ENCODE peak calls at places on chromosomes 11 and 22, in ten cellular contexts. R is fibroblast of lung; Q is psoas muscle; Y is CD8-positive, alpha-beta T cell; J is left lung; T is endothelial cell of umbilical vein; D is astrocyte of the spinal cord; V is IMR-90; S is fibroblast of the aortic adventitia; C is left ventricle myocardium inferior. U is an unnamed sample.
A peak's percentile ranks its signal among the peaks of the same experiment; 100 is the strongest.

GRCh38 chr22:35775339-35775738 is 57.7 kb downstream of the APOL5 start:
- DNase-seq in R (no peak), Q (no peak), Y (no peak), J (no peak), T (no peak), D (no peak), V (no peak), S (no peak), C (no peak), U (no peak)

GRCh38 chr22:42313204-42313603 is 42.8 kb upstream of the TCF20 start:
- DNase-seq in R (no peak), Q (no peak), Y (no peak), J (no peak), T (no peak), D (no peak), V (no peak), S (no peak), C (no peak), U (no peak)

GRCh38 chr22:43540570-43540969 is 128.8 kb downstream of the MPPED1 start:
- DNase-seq in R (no peak), Q (no peak), Y (no peak), J (no peak), T (no peak), D (no peak), V (no peak), S (no peak), C (no peak), U (no peak)

GRCh38 chr11:111604392-111605009 is 2.3 kb downstream of the SIK2 start:
- DNase-seq in R (peak; percentile 67), Q (no peak), Y (no peak), J (no peak), T (peak; percentile 79), D (peak; percentile 57), V (peak; percentile 45), S (peak; percentile 60), C (no peak), U (peak; percentile 66)

GRCh38 chr11:119999220-119999619 is 138.7 kb downstream of the TRIM29 start:
- DNase-seq in R (no peak), Q (no peak), Y (no peak), J (no peak), T (no peak), D (no peak), V (no peak), S (no peak), C (no peak), U (no peak)

GRCh38 chr11:33520103-33520502 is 180.5 kb downstream of the C11orf91 start:
- DNase-seq in R (no peak), Q (no peak), Y (no peak), J (no peak), T (no peak), D (no peak), V (no peak), S (no peak), C (no peak), U (no peak)

GRCh38 chr11:62580959-62581715 is 7.4 kb upstream of the EEF1G start:
- DNase-seq in R (no peak), Q (peak; percentile 54), Y (no peak), J (no peak), T (no peak), D (no peak), V (no peak), S (no peak), C (no peak), U (no peak)

GRCh38 chr22:42533638-42533977 is 14.0 kb upstream of the RRP7A start:
- DNase-seq in R (no peak), Q (no peak), Y (no peak), J (no peak), T (no peak), D (no peak), V (no peak), S (no peak), C (no peak), U (no peak)

GRCh38 chr11:114160884-114161283 is 101.4 kb downstream of the ZBTB16 start:
- DNase-seq in R (peak; percentile 53), Q (peak; percentile 73), Y (no peak), J (no peak), T (no peak), D (peak; percentile 55), V (no peak), S (no peak), C (no peak), U (no peak)

GRCh38 chr22:20530368-20531153 is 23.2 kb downstream of the MED15 start:
- DNase-seq in R (peak; percentile 60), Q (peak; percentile 71), Y (no peak), J (peak; percentile 64), T (peak; percentile 20), D (peak; percentile 72), V (peak; percentile 83), S (peak; percentile 51), C (no peak), U (peak; percentile 85)

GRCh38 chr22:44704159-44705021 is 2.4 kb downstream of the PRR5 start:
- DNase-seq in R (no peak), Q (no peak), Y (no peak), J (no peak), T (no peak), D (no peak), V (no peak), S (no peak), C (no peak), U (no peak)

GRCh38 chr11:44857490-44857889 is 93.2 kb downstream of the TP53I11 start:
- DNase-seq in R (no peak), Q (no peak), Y (no peak), J (no peak), T (no peak), D (no peak), V (no peak), S (no peak), C (peak; percentile 36), U (no peak)

GRCh38 chr11:34749666-34750659 is 129.1 kb downstream of the EHF start:
- DNase-seq in R (peak; percentile 98), Q (peak; percentile 89), Y (no peak), J (peak; percentile 72), T (no peak), D (peak; percentile 90), V (peak; percentile 68), S (peak; percentile 95), C (peak; percentile 74), U (peak; percentile 92)

GRCh38 chr22:50532353-50532700 is 2.5 kb upstream of the TYMP start:
- DNase-seq in R (no peak), Q (no peak), Y (no peak), J (peak; percentile 70), T (no peak), D (no peak), V (no peak), S (no peak), C (no peak), U (no peak)
- H3K4me3 ChIP-seq in R (peak overlapping the region; percentile 10), Q (peak overlapping the region; percentile 69), Y (peak overlapping the region; percentile 64), J (peak overlapping the region; percentile 85), T (no peak overlapping the region), D (peak overlapping the region; percentile 16), V (peak overlapping the region; percentile 39), S (peak overlapping the region; percentile 69), C (peak overlapping the region; percentile 74), U (peak overlapping the region; percentile 51)

GRCh38 chr11:64996710-64997380 is at the start of gene BATF2:
- DNase-seq in R (peak; percentile 87), Q (peak; percentile 86), Y (no peak), J (peak; percentile 84), T (peak; percentile 73), D (peak; percentile 39), V (peak; percentile 83), S (peak; percentile 66), C (peak; percentile 70), U (peak; percentile 91)
- TF ChIP-seq CTCF in R (peak; percentile 49), Q (peak; percentile 42), Y (no peak), J (peak; percentile 41), T (peak; percentile 65), D (peak; percentile 47), V (peak; percentile 64), S (peak; percentile 20), C (peak; percentile 53), U (peak; percentile 56)

DNA sequence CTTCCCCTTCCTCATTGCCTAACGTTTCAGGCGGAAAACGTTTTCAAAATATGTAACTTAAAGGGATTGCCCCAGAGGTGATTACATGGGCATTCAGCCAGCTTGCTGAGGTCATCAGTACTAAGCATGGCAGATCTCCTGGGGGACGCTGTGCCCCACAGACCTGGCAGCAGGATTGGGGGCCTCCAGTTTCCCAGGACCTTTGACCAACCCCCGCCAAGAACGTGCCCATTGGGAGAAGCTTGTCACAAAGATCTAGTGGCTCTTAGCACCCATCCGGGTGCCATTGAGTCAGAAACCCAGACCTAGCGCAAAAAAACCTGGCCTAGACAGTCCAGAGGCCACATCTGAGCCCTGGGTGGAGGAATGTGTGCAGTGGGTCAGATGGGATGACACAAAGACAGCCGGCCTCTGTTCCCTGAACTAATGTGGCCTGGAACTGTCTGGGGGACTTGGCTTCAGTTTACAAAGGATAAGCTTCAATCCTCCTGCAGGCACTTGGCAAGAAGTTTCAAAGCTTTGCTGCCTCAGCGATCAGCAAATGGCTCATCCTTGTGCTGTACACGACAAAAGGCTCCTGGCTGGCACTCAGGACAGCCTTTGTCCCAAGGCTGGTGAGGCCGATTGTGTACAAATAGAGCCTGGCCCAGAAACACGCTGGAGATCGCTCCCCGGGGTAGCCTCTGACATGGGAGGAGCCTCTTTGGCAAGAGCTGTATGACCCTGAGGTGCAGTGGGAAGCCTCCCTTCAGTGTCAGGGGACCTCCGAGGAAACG is 9.5 kb downstream of the C1QTNF6 start:
- DNase-seq in R (peak; percentile 41), Q (peak; percentile 49), Y (no peak), J (no peak), T (peak; percentile 65), D (no peak), V (no peak), S (no peak), C (no peak), U (no peak)
- H3K4me3 ChIP-seq in R (no peak overlapping the region), Q (no peak overlapping the region), Y (no peak overlapping the region), J (no peak overlapping the region), T (no peak overlapping the region), D (no peak overlapping the region), V (no peak overlapping the region), S (no peak overlapping the region), C (no peak overlapping the region), U (no peak overlapping the region)

GRCh38 chr11:115985896-115986295 is 481.7 kb upstream of the CADM1 start:
- DNase-seq in R (no peak), Q (no peak), Y (no peak), J (no peak), T (no peak), D (no peak), V (no peak), S (no peak), C (no peak), U (no peak)

GRCh38 chr11:115993613-115994012 is 489.4 kb upstream of the CADM1 start:
- DNase-seq in R (no peak), Q (no peak), Y (no peak), J (no peak), T (no peak), D (no peak), V (no peak), S (no peak), C (no peak), U (no peak)

GRCh38 chr11:115984228-115984627 is 480.0 kb upstream of the CADM1 start:
- DNase-seq in R (no peak), Q (no peak), Y (no peak), J (no peak), T (no peak), D (no peak), V (no peak), S (no peak), C (no peak), U (no peak)

DNA sequence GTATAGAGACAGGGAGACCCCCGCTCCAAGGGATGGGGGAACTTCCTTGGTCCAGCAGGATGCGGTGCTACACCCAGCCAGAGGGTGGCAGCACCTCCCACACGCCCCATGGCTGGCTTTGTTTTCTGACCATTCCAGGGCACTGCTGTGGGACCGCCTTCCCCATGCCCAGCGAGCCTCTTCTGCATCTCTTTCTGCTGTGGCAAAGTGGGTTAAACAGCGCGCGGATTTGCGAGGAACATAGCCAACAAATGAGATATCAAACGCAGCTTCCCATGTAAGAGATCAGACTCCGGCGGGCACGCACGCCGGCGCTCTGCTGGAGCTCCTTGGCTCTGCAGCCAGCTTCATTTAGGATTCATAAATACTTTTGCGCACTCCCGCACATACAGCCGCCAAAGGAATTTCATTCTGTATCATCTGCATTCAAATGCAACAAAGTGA is 485.8 kb upstream of the CADM1 start:
- DNase-seq in R (no peak), Q (no peak), Y (no peak), J (no peak), T (no peak), D (no peak), V (no peak), S (no peak), C (no peak), U (no peak)
- TF ChIP-seq CTCF in R (peak; percentile 35), Q (peak; percentile 45), Y (no peak), J (peak; percentile 55), T (no peak), D (peak; percentile 40), V (peak; percentile 28), S (no peak), C (peak; percentile 82), U (no peak)

U was measured in foreskin fibroblast.